ENCODE peak calls at places on chromosomes 6 and 20, in four cellular contexts. W is MM.1S, H is neural progenitor cell, P is SK-N-SH. X is an unnamed sample.
A peak's percentile ranks its signal among the peaks of the same experiment; 100 is the strongest.

GRCh38 chr6:43972179-43972914 is 154.9 kb downstream of the MRPL14 start:
- DNase-seq in W (no peak), H (no peak), P (no peak), X (peak; percentile 80)

GRCh38 chr20:34546751-34547181 is 11.8 kb upstream of the MAP1LC3A start:
- DNase-seq in W (no peak), H (no peak), P (no peak), X (no peak)

GRCh38 chr20:13220194-13220856 is 749 bp upstream of the ISM1 start:
- DNase-seq in W (no peak), H (peak; percentile 76), P (peak; percentile 66), X (peak; percentile 54)

GRCh38 chr6:9612489-9612888 is 802.4 kb downstream of the TFAP2A start:
- DNase-seq in W (no peak), H (no peak), P (no peak), X (peak; percentile 32)

GRCh38 chr20:11255860-11256259 is 582.1 kb upstream of the JAG1 start:
- DNase-seq in W (no peak), H (no peak), P (no peak), X (no peak)

GRCh38 chr6:105994522-105995402 is 91.4 kb upstream of the PRDM1 start:
- DNase-seq in W (peak; percentile 46), H (peak; percentile 83), P (peak; percentile 48), X (peak; percentile 90)

GRCh38 chr20:23995905-23996666 is 7.5 kb upstream of the GGTLC1 start:
- DNase-seq in W (peak; percentile 47), H (peak; percentile 56), P (peak; percentile 50), X (peak; percentile 65)

GRCh38 chr6:113860165-113860955 is 3.2 kb downstream of the MARCKS start:
- DNase-seq in W (no peak), H (peak; percentile 43), P (peak; percentile 65), X (peak; percentile 70)

GRCh38 chr6:69827491-69827890 is 30.7 kb upstream of the LMBRD1 start:
- DNase-seq in W (no peak), H (no peak), P (no peak), X (peak; percentile 72)

GRCh38 chr6:31356946-31357466 is at the start of gene HLA-B:
- DNase-seq in W (peak; percentile 90), H (peak; percentile 71), P (peak; percentile 62), X (peak; percentile 88)

GRCh38 chr6:49666930-49667369 is 30.3 kb upstream of the RHAG start:
- DNase-seq in W (no peak), H (no peak), P (no peak), X (no peak)

GRCh38 chr20:48722737-48723191 is 105.0 kb downstream of the PREX1 start:
- DNase-seq in W (no peak), H (no peak), P (no peak), X (peak; percentile 88)

GRCh38 chr6:130513770-130514169 is 148.0 kb downstream of the TMEM200A start:
- DNase-seq in W (peak; percentile 92), H (no peak), P (no peak), X (peak; percentile 44)

GRCh38 chr6:26233608-26234420 is 131.2 kb upstream of the BTN3A2 start:
- DNase-seq in W (peak; percentile 90), H (peak; percentile 62), P (peak; percentile 40), X (peak; percentile 66)

GRCh38 chr6:137738197-137738596 is 128.9 kb upstream of the TNFAIP3 start:
- DNase-seq in W (no peak), H (no peak), P (no peak), X (peak; percentile 86)

GRCh38 chr6:61894536-61894935 is 391.5 kb downstream of the KHDRBS2 start:
- DNase-seq in W (no peak), H (no peak), P (no peak), X (no peak)

GRCh38 chr6:119333707-119334295 is 15.8 kb downstream of the MAN1A1 start:
- DNase-seq in W (peak; percentile 40), H (no peak), P (peak; percentile 22), X (no peak)

GRCh38 chr6:80789912-80790635 is 683.6 kb downstream of the BCKDHB start:
- DNase-seq in W (no peak), H (no peak), P (no peak), X (peak; percentile 54)

GRCh38 chr20:19026121-19026878 is 186.1 kb upstream of the SLC24A3 start:
- DNase-seq in W (no peak), H (no peak), P (no peak), X (peak; percentile 20)

GRCh38 chr6:156775717-156776116 is 1.5 kb upstream of the ARID1B start:
- DNase-seq in W (no peak), H (no peak), P (no peak), X (peak; percentile 40)

GRCh38 chr6:116314878-116315277 is 35.1 kb upstream of the TSPYL1 start:
- DNase-seq in W (no peak), H (no peak), P (no peak), X (no peak)

GRCh38 chr6:65191412-65191811 is 515.6 kb downstream of the EYS start:
- DNase-seq in W (no peak), H (no peak), P (no peak), X (no peak)

GRCh38 chr6:170208651-170209353 is 82.1 kb downstream of the DLL1 start:
- DNase-seq in W (no peak), H (no peak), P (peak; percentile 11), X (no peak)

GRCh38 chr6:19317587-19317986 is 519.6 kb upstream of the ID4 start:
- DNase-seq in W (no peak), H (no peak), P (no peak), X (no peak)

GRCh38 chr20:19692685-19693119 is 65.4 kb upstream of the RIN2 start:
- DNase-seq in W (peak; percentile 58), H (peak; percentile 61), P (peak; percentile 58), X (peak; percentile 58)

GRCh38 chr6:11437824-11438459 is 99.6 kb upstream of the TMEM170B start:
- DNase-seq in W (no peak), H (no peak), P (no peak), X (peak; percentile 39)

GRCh38 chr6:73888050-73888449 is 192.0 kb downstream of the CD109 start:
- DNase-seq in W (no peak), H (no peak), P (no peak), X (no peak)

GRCh38 chr6:13277231-13277630 is 51.1 kb downstream of the TBC1D7 start:
- DNase-seq in W (no peak), H (no peak), P (no peak), X (no peak)

GRCh38 chr20:25274891-25275812 is 27.3 kb downstream of the PYGB start:
- DNase-seq in W (no peak), H (no peak), P (no peak), X (no peak)
- H3K9ac ChIP-seq in W (no peak overlapping the region), H (no peak overlapping the region), P (no peak overlapping the region), X (no peak overlapping the region)

GRCh38 chr6:53662457-53662856 is 3.1 kb downstream of the KLHL31 start:
- DNase-seq in W (no peak), H (no peak), P (no peak), X (no peak)

GRCh38 chr6:53666271-53666626 is 693 bp upstream of the KLHL31 start:
- DNase-seq in W (no peak), H (no peak), P (no peak), X (no peak)

GRCh38 chr6:53669592-53669991 is 4.0 kb upstream of the KLHL31 start:
- DNase-seq in W (no peak), H (no peak), P (no peak), X (no peak)

GRCh38 chr6:53659458-53659857 is 6.1 kb downstream of the KLHL31 start:
- DNase-seq in W (no peak), H (no peak), P (no peak), X (no peak)

GRCh38 chr6:53664623-53665022 is 933 bp downstream of the KLHL31 start:
- DNase-seq in W (no peak), H (no peak), P (no peak), X (no peak)
- TF ChIP-seq EZH2phosphoT487 in W (no peak), H (no peak), P (no peak), X (no peak)

DNA sequence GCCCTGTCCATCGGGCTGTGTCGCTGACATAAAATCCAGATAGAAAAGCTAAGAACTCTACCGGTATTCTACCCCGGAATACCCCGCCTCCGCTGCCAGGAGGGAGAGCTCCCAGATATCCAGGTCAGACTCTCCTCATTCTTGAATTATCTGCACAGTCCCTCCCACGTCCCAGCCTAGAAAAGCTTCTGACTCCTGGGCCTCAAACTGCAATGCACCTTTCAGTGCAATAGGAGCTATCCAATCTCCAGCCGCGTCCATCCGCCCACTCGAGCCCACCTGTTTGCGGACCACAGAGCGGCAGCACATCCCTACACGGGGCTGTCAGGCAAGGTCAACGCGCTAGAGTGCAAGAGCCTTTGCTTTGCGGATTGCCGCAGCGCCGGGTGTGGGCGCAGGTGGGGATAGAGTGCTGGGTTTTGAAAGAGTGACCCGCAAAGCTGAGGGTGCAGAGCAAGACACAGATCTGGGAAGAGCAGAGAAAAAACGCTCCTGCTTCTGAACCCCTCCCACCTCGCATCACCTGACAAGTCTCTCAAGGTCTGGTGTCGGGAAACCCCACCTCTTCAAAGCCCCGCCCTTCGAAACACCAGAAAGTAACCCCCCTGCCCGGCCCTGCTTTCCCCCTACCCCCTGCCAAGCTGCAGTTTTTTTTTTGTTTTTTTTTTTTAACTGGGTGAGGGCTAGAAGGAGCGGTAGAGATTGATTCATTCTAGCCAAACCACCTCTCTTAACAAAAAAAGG is 1.3 kb downstream of the TAPBP start:
- DNase-seq in W (peak; percentile 93), H (peak; percentile 77), P (peak; percentile 75), X (peak; percentile 86)
- H3K9ac ChIP-seq in W (peak overlapping the region; percentile 90), H (no peak overlapping the region), P (peak overlapping the region; percentile 96), X (peak overlapping the region; percentile 91)

GRCh38 chr6:22036699-22037098 is 260.1 kb downstream of the PRL start:
- DNase-seq in W (no peak), H (peak; percentile 18), P (no peak), X (no peak)
- TF ChIP-seq EZH2phosphoT487 in W (no peak), H (no peak), P (no peak), X (no peak)

GRCh38 chr6:166956444-166957086 is at the start of gene RNASET2:
- DNase-seq in W (peak; percentile 80), H (peak; percentile 96), P (peak; percentile 98), X (peak; percentile 97)

GRCh38 chr6:166957087-166957804 is 896 bp upstream of the RNASET2 start:
- DNase-seq in W (no peak), H (peak; percentile 68), P (peak; percentile 56), X (peak; percentile 58)

GRCh38 chr6:166955865-166956443 is 396 bp downstream of the RNASET2 start:
- DNase-seq in W (no peak), H (peak; percentile 87), P (no peak), X (peak; percentile 60)

GRCh38 chr6:166954118-166954713 is 2.1 kb downstream of the RNASET2 start:
- DNase-seq in W (no peak), H (no peak), P (no peak), X (no peak)

DNA sequence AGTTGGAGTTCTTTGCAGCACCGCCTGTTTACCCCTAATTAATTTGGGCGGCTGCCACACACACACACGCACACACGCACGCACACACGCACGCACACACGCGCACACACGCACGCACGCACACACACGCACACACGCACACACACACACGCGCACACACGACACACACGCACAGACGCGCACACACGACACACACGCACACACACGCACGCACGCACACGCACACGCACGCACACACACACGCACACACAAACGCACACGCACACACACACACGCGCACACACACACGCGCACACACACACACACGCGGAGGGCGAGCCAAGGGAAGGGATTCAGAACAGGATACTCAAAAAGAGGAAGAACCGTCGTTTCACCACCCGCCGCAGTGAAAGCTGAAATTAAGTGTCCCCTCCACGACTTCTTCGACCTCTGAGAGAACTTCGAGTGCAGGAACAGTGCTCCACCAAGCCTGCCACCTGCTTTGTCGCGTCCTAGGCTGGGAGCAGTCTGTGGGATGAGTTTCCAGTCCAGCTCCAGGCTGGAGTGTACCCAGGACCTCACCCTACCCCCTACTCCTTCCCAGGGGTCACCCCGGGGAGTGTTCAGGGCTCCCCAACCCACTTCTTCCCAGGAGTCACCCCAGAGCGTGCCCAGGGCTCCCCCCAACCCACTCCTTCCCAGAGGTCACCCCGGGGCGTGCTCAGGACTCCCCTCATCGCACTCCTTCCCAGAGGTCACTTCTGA is 1.1 kb downstream of the RNASET2 start:
- DNase-seq in W (no peak), H (peak; percentile 36), P (peak; percentile 69), X (no peak)
- H3K9ac ChIP-seq in W (peak overlapping the region; percentile 42), H (peak overlapping the region; percentile 51), P (peak overlapping the region; percentile 75), X (peak overlapping the region; percentile 87)

GRCh38 chr20:33387177-33387576 is 14.1 kb downstream of the CDK5RAP1 start:
- DNase-seq in W (no peak), H (no peak), P (no peak), X (peak; percentile 85)
- TF ChIP-seq EZH2phosphoT487 in W (no peak), H (no peak), P (no peak), X (no peak)